ENCODE peak calls at places on chromosome 9, in seven cellular contexts. One of them, this sample, is unnamed.
A peak's percentile ranks its signal among the peaks of the same experiment; 100 is the strongest.

GRCh38 chr9:108634669-108635462 is 220.9 kb downstream of the ACTL7B start:
- DNase-seq in adrenal gland: no peak
- DNase-seq in right cardiac atrium: no peak
- DNase-seq in pancreas: no peak
- DNase-seq in SK-N-SH: no peak
- DNase-seq in heart left ventricle: no peak
- DNase-seq in HCT116: peak; percentile 10
- DNase-seq in this sample: peak; percentile 44

GRCh38 chr9:125847735-125848134 is 100.6 kb downstream of the PBX3 start:
- DNase-seq in adrenal gland: no peak
- DNase-seq in right cardiac atrium: no peak
- DNase-seq in pancreas: no peak
- DNase-seq in SK-N-SH: no peak
- DNase-seq in heart left ventricle: no peak
- DNase-seq in HCT116: no peak
- DNase-seq in this sample: no peak

GRCh38 chr9:129160712-129161533 is 17.1 kb downstream of the IER5L start:
- DNase-seq in adrenal gland: no peak
- DNase-seq in right cardiac atrium: no peak
- DNase-seq in pancreas: no peak
- DNase-seq in SK-N-SH: no peak
- DNase-seq in heart left ventricle: no peak
- DNase-seq in HCT116: no peak
- DNase-seq in this sample: no peak

GRCh38 chr9:82254646-82255367 is 266.2 kb downstream of the SPATA31D1 start:
- DNase-seq in adrenal gland: no peak
- DNase-seq in right cardiac atrium: no peak
- DNase-seq in pancreas: no peak
- DNase-seq in SK-N-SH: no peak
- DNase-seq in heart left ventricle: no peak
- DNase-seq in HCT116: no peak
- DNase-seq in this sample: no peak

GRCh38 chr9:15373201-15373530 is 49.5 kb upstream of the SNAPC3 start:
- DNase-seq in adrenal gland: no peak
- DNase-seq in right cardiac atrium: no peak
- DNase-seq in pancreas: no peak
- DNase-seq in SK-N-SH: no peak
- DNase-seq in heart left ventricle: no peak
- DNase-seq in HCT116: no peak
- DNase-seq in this sample: no peak

GRCh38 chr9:133513214-133514088 is 11.3 kb downstream of the MYMK start:
- DNase-seq in adrenal gland: no peak
- DNase-seq in right cardiac atrium: peak; percentile 89
- DNase-seq in pancreas: no peak
- DNase-seq in SK-N-SH: peak; percentile 91
- DNase-seq in heart left ventricle: no peak
- DNase-seq in HCT116: no peak
- DNase-seq in this sample: no peak

GRCh38 chr9:123322771-123323481 is 33.1 kb upstream of the CRB2 start:
- DNase-seq in adrenal gland: no peak
- DNase-seq in right cardiac atrium: no peak
- DNase-seq in pancreas: no peak
- DNase-seq in SK-N-SH: no peak
- DNase-seq in heart left ventricle: no peak
- DNase-seq in HCT116: no peak
- DNase-seq in this sample: no peak

GRCh38 chr9:124511891-124512805 is 4.9 kb upstream of the NR5A1 start:
- DNase-seq in adrenal gland: peak; percentile 60
- DNase-seq in right cardiac atrium: no peak
- DNase-seq in pancreas: no peak
- DNase-seq in SK-N-SH: peak; percentile 96
- DNase-seq in heart left ventricle: no peak
- DNase-seq in HCT116: no peak
- DNase-seq in this sample: no peak

GRCh38 chr9:121821326-121821725 is 169.9 kb downstream of the DAB2IP start:
- DNase-seq in adrenal gland: no peak
- DNase-seq in right cardiac atrium: no peak
- DNase-seq in pancreas: no peak
- DNase-seq in SK-N-SH: no peak
- DNase-seq in heart left ventricle: no peak
- DNase-seq in HCT116: no peak
- DNase-seq in this sample: no peak

GRCh38 chr9:113692264-113692663 is 183.8 kb upstream of the ZNF618 start:
- DNase-seq in adrenal gland: no peak
- DNase-seq in right cardiac atrium: no peak
- DNase-seq in pancreas: no peak
- DNase-seq in SK-N-SH: no peak
- DNase-seq in heart left ventricle: no peak
- DNase-seq in HCT116: no peak
- DNase-seq in this sample: no peak

GRCh38 chr9:85024374-85024773 is 354.8 kb downstream of the NTRK2 start:
- DNase-seq in adrenal gland: no peak
- DNase-seq in right cardiac atrium: no peak
- DNase-seq in pancreas: no peak
- DNase-seq in SK-N-SH: no peak
- DNase-seq in heart left ventricle: no peak
- DNase-seq in HCT116: no peak
- DNase-seq in this sample: no peak

GRCh38 chr9:38037981-38038306 is 31.1 kb downstream of the SHB start:
- DNase-seq in adrenal gland: no peak
- DNase-seq in right cardiac atrium: no peak
- DNase-seq in pancreas: no peak
- DNase-seq in SK-N-SH: no peak
- DNase-seq in heart left ventricle: no peak
- DNase-seq in HCT116: no peak
- DNase-seq in this sample: no peak

GRCh38 chr9:83972286-83972685 is 7.7 kb downstream of the HNRNPK start:
- DNase-seq in adrenal gland: no peak
- DNase-seq in right cardiac atrium: no peak
- DNase-seq in pancreas: no peak
- DNase-seq in SK-N-SH: no peak
- DNase-seq in heart left ventricle: no peak
- DNase-seq in HCT116: no peak
- DNase-seq in this sample: no peak

GRCh38 chr9:108468364-108468763 is 387.4 kb downstream of the ACTL7B start:
- DNase-seq in adrenal gland: peak; percentile 46
- DNase-seq in right cardiac atrium: peak; percentile 41
- DNase-seq in pancreas: no peak
- DNase-seq in SK-N-SH: peak; percentile 7
- DNase-seq in heart left ventricle: no peak
- DNase-seq in HCT116: peak; percentile 54
- DNase-seq in this sample: peak; percentile 30

GRCh38 chr9:134054891-134055811 is 12.7 kb downstream of the BRD3 start:
- DNase-seq in adrenal gland: peak; percentile 9
- DNase-seq in right cardiac atrium: peak; percentile 64
- DNase-seq in pancreas: peak; percentile 77
- DNase-seq in SK-N-SH: no peak
- DNase-seq in heart left ventricle: no peak
- DNase-seq in HCT116: no peak
- DNase-seq in this sample: no peak

GRCh38 chr9:92734931-92735906 is 29.4 kb downstream of the BICD2 start:
- DNase-seq in adrenal gland: no peak
- DNase-seq in right cardiac atrium: no peak
- DNase-seq in pancreas: no peak
- DNase-seq in SK-N-SH: peak; percentile 45
- DNase-seq in heart left ventricle: no peak
- DNase-seq in HCT116: no peak
- DNase-seq in this sample: no peak

GRCh38 chr9:93231121-93231694 is 47.3 kb downstream of the WNK2 start:
- DNase-seq in adrenal gland: no peak
- DNase-seq in right cardiac atrium: peak; percentile 66
- DNase-seq in pancreas: peak; percentile 90
- DNase-seq in SK-N-SH: peak; percentile 82
- DNase-seq in heart left ventricle: peak; percentile 57
- DNase-seq in HCT116: no peak
- DNase-seq in this sample: peak; percentile 76

GRCh38 chr9:16058131-16058549 is 505.3 kb downstream of the CCDC171 start:
- DNase-seq in adrenal gland: no peak
- DNase-seq in right cardiac atrium: no peak
- DNase-seq in pancreas: no peak
- DNase-seq in SK-N-SH: no peak
- DNase-seq in heart left ventricle: no peak
- DNase-seq in HCT116: no peak
- DNase-seq in this sample: no peak

DNA sequence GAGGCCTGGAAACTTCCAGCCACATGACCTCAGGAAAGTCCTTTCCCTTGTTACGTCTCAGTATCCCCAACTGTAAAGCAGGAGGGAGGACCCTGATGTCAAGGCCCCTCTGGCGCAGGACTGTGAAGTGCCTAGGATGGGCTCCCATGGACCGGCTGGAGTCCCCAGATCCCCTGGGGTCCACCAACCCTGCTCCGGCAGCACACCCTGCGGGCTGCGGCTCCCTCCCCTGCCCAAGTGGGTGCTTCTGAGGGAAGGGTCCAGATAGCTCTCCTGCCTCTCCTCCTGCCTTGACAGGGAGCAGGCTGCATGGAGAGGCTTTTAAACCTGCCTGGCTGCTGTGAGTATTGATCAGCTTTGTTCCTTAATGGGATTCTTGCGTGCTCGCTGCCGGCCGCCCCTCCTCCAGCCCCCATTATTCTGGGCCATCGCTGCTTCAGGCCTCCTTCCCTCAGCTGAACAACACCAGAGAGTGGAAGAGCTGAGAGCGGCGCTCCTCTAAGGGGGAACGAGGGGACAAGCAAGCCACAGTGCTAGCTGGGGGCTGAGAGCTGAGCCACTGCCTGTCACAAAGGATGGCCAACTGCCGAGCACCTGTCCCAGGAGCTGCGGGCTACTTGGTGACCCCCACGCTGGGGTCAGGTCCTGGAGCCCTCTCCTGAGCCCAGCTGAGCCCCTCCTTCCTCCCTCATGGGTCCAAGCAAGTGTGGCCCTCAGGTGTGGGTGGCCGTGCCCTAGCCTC is 25.5 kb upstream of the NTNG2 start:
- DNase-seq in adrenal gland: no peak
- DNase-seq in right cardiac atrium: no peak
- DNase-seq in pancreas: no peak
- DNase-seq in SK-N-SH: no peak
- DNase-seq in heart left ventricle: no peak
- DNase-seq in HCT116: no peak
- DNase-seq in this sample: no peak
- H3K27me3 ChIP-seq in adrenal gland: peaks cover 17% of the 10 kb centered on the region
- H3K27me3 ChIP-seq in right cardiac atrium: no peaks in the 10 kb centered on the region
- H3K27me3 ChIP-seq in pancreas: no peaks in the 10 kb centered on the region
- H3K27me3 ChIP-seq in SK-N-SH: peaks cover 21% of the 10 kb centered on the region
- H3K27me3 ChIP-seq in heart left ventricle: peaks cover 3% of the 10 kb centered on the region
- H3K27me3 ChIP-seq in HCT116: peaks cover 14% of the 10 kb centered on the region
- H3K27me3 ChIP-seq in this sample: peaks cover 98% of the 10 kb centered on the region

DNA sequence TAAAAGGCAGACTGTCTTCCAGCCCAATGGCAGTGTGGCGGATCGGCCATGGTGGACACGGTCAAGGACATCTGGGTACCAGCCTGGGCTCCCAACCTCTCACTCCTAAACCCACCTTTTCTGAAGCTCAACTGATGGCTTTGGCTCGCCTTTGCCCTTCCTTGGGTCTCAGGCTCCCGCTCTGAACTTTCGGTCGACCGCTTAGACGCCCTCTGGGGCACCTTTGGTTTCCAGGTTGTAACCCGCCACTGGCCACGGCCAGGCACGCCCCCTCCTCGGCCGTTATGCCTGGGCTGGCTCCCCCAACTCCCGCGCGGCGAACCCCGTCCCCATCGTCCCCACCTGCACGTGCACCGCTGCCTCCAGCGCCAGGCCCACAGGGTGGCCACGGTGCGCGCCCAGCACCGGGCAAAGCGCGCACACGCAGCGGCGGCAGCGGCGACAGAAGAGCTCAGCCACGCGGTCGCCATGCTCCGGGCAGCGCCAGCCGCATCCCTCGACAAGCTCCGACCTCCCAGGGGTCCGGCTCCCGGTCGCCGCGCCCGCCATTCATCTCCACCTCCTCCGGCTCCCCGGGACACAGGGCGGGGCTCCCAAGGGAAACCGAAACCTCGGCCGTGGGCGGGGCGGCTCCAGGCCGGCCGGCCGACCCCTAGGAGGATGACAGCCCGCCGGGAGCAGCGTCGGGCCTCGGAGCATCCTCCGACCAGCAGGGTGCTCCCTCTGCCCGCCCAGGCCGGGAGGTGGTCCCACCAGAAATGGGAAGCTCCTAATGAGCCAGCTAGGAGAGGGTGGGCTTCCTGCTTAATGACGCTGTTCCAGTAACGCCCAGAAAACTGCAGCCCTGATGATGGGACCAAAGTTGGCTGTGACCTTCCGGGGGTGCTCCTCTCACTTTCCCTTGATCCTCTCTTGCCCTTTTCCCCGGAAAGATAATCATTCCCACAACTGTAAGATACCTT is at the start of gene TRIM14:
- DNase-seq in adrenal gland: peak; percentile 58
- DNase-seq in right cardiac atrium: peak; percentile 85
- DNase-seq in pancreas: peak; percentile 82
- DNase-seq in SK-N-SH: peak; percentile 90
- DNase-seq in heart left ventricle: peak; percentile 61
- DNase-seq in HCT116: peak; percentile 18
- DNase-seq in this sample: peak; percentile 69
- H3K27ac ChIP-seq in adrenal gland: no peak within 1 kb of the TSS
- H3K27ac ChIP-seq in right cardiac atrium: no peak within 1 kb of the TSS
- H3K27ac ChIP-seq in pancreas: peak within 1 kb of the TSS; percentile 68
- H3K27ac ChIP-seq in SK-N-SH: peak within 1 kb of the TSS; percentile 21
- H3K27ac ChIP-seq in heart left ventricle: no peak within 1 kb of the TSS
- H3K27ac ChIP-seq in HCT116: peak within 1 kb of the TSS; percentile 81
- H3K27ac ChIP-seq in this sample: no peak within 1 kb of the TSS

GRCh38 chr9:21966140-21966851 is 27.9 kb downstream of the CDKN2A start:
- DNase-seq in adrenal gland: no peak
- DNase-seq in right cardiac atrium: no peak
- DNase-seq in pancreas: no peak
- DNase-seq in SK-N-SH: no peak
- DNase-seq in heart left ventricle: no peak
- DNase-seq in HCT116: no peak
- DNase-seq in this sample: no peak
- H3K27me3 ChIP-seq in adrenal gland: peaks cover 66% of the 10 kb centered on the region
- H3K27me3 ChIP-seq in right cardiac atrium: no peaks in the 10 kb centered on the region
- H3K27me3 ChIP-seq in pancreas: peaks cover 73% of the 10 kb centered on the region
- H3K27me3 ChIP-seq in SK-N-SH: peaks cover 49% of the 10 kb centered on the region
- H3K27me3 ChIP-seq in heart left ventricle: peaks cover 65% of the 10 kb centered on the region
- H3K27me3 ChIP-seq in HCT116: no peaks in the 10 kb centered on the region
- H3K27me3 ChIP-seq in this sample: no peaks in the 10 kb centered on the region

DNA sequence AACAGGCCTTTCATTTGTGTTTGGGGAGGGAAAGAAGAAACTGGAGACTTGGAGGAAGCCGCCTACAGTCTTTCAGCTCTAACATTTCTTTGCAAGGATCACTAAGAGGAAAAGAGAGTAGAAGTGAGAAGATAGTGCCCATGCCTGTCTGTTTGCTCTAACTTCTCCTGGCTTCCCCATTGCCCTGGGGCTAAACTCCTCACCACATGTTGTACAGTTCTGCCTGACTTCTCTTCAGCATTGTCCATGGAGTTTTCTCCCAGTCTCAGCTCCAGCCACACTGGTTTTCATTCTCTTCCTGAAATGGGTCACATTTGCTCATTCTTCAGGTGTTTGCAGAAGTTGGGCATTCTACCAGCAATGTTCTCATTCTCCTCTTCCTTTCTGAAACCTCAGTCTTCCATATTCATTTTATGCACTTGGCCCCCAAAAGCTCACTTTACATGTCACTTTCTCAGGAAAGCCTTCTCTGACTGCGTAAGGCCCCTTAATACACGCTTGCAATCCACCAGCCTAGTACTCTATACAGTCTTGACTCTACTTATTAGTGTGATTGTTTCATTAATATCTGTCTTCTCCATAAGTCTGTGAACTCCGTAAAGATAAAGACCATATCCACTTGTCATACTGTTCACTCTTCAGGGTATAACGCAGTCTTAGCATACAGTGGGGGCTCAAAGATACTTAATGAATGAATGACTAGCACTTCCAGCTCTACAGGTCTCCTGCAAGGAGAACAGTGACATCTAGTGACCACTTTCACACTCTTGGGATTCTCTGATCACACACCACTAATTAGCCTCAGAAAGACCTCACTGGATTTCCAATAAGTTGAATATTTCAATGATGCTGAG is 40.2 kb upstream of the TRIM32 start:
- DNase-seq in adrenal gland: no peak
- DNase-seq in right cardiac atrium: no peak
- DNase-seq in pancreas: no peak
- DNase-seq in SK-N-SH: peak; percentile 25
- DNase-seq in heart left ventricle: no peak
- DNase-seq in HCT116: peak; percentile 24
- DNase-seq in this sample: no peak
- H3K27ac ChIP-seq in adrenal gland: no peak overlapping the region
- H3K27ac ChIP-seq in right cardiac atrium: peak overlapping the region; percentile 42
- H3K27ac ChIP-seq in pancreas: no peak overlapping the region
- H3K27ac ChIP-seq in SK-N-SH: no peak overlapping the region
- H3K27ac ChIP-seq in heart left ventricle: no peak overlapping the region
- H3K27ac ChIP-seq in HCT116: no peak overlapping the region
- H3K27ac ChIP-seq in this sample: no peak overlapping the region

This sample was measured in PC-9.